ENCODE peak calls at places on chromosome 11, in ten cellular contexts. One of them, this sample, is unnamed.

GRCh38 chr11:17506942-17507341 is 30.3 kb upstream of the ABCC8 start:
- DNase-seq in body of pancreas: no peak
- DNase-seq in lower leg skin: no peak
- DNase-seq in CD8-positive, alpha-beta memory T cell: no peak
- DNase-seq in CD4-positive, alpha-beta memory T cell: no peak
- DNase-seq in aorta: no peak
- DNase-seq in A673: no peak
- DNase-seq in HFF-Myc: no peak
- DNase-seq in cardiac fibroblast: no peak
- DNase-seq in iPS DF 6.9: no peak
- DNase-seq in this sample: no peak

GRCh38 chr11:1158681-1159525 is 1.1 kb downstream of the MUC5AC start:
- DNase-seq in body of pancreas: no peak
- DNase-seq in lower leg skin: no peak
- DNase-seq in CD8-positive, alpha-beta memory T cell: no peak
- DNase-seq in CD4-positive, alpha-beta memory T cell: no peak
- DNase-seq in aorta: peak
- DNase-seq in A673: no peak
- DNase-seq in HFF-Myc: no peak
- DNase-seq in cardiac fibroblast: no peak
- DNase-seq in iPS DF 6.9: no peak
- DNase-seq in this sample: no peak

GRCh38 chr11:73359341-73359740 is 16.9 kb upstream of the RELT start:
- DNase-seq in body of pancreas: peak
- DNase-seq in lower leg skin: no peak
- DNase-seq in CD8-positive, alpha-beta memory T cell: no peak
- DNase-seq in CD4-positive, alpha-beta memory T cell: no peak
- DNase-seq in aorta: no peak
- DNase-seq in A673: no peak
- DNase-seq in HFF-Myc: no peak
- DNase-seq in cardiac fibroblast: peak
- DNase-seq in iPS DF 6.9: no peak
- DNase-seq in this sample: no peak

GRCh38 chr11:46659908-46660307 is 40.5 kb downstream of the ARHGAP1 start:
- DNase-seq in body of pancreas: no peak
- DNase-seq in lower leg skin: no peak
- DNase-seq in CD8-positive, alpha-beta memory T cell: no peak
- DNase-seq in CD4-positive, alpha-beta memory T cell: no peak
- DNase-seq in aorta: no peak
- DNase-seq in A673: no peak
- DNase-seq in HFF-Myc: no peak
- DNase-seq in cardiac fibroblast: peak
- DNase-seq in iPS DF 6.9: no peak
- DNase-seq in this sample: peak

GRCh38 chr11:119942021-119942420 is 195.9 kb downstream of the TRIM29 start:
- DNase-seq in body of pancreas: no peak
- DNase-seq in lower leg skin: no peak
- DNase-seq in CD8-positive, alpha-beta memory T cell: no peak
- DNase-seq in CD4-positive, alpha-beta memory T cell: no peak
- DNase-seq in aorta: no peak
- DNase-seq in A673: no peak
- DNase-seq in HFF-Myc: no peak
- DNase-seq in cardiac fibroblast: no peak
- DNase-seq in iPS DF 6.9: no peak
- DNase-seq in this sample: no peak

GRCh38 chr11:61639816-61640443 is 40.3 kb upstream of the DAGLA start:
- DNase-seq in body of pancreas: no peak
- DNase-seq in lower leg skin: no peak
- DNase-seq in CD8-positive, alpha-beta memory T cell: no peak
- DNase-seq in CD4-positive, alpha-beta memory T cell: no peak
- DNase-seq in aorta: no peak
- DNase-seq in A673: no peak
- DNase-seq in HFF-Myc: no peak
- DNase-seq in cardiac fibroblast: peak
- DNase-seq in iPS DF 6.9: no peak
- DNase-seq in this sample: peak

GRCh38 chr11:70694371-70694770 is 296.0 kb downstream of the CTTN start:
- DNase-seq in body of pancreas: no peak
- DNase-seq in lower leg skin: no peak
- DNase-seq in CD8-positive, alpha-beta memory T cell: no peak
- DNase-seq in CD4-positive, alpha-beta memory T cell: no peak
- DNase-seq in aorta: no peak
- DNase-seq in A673: no peak
- DNase-seq in HFF-Myc: no peak
- DNase-seq in cardiac fibroblast: no peak
- DNase-seq in iPS DF 6.9: no peak
- DNase-seq in this sample: no peak

GRCh38 chr11:109071712-109072524 is 350.1 kb upstream of the C11orf87 start:
- DNase-seq in body of pancreas: peak
- DNase-seq in lower leg skin: peak
- DNase-seq in CD8-positive, alpha-beta memory T cell: no peak
- DNase-seq in CD4-positive, alpha-beta memory T cell: no peak
- DNase-seq in aorta: no peak
- DNase-seq in A673: no peak
- DNase-seq in HFF-Myc: no peak
- DNase-seq in cardiac fibroblast: peak
- DNase-seq in iPS DF 6.9: no peak
- DNase-seq in this sample: peak

GRCh38 chr11:67370351-67371076 is 2.9 kb downstream of the CLCF1 start:
- DNase-seq in body of pancreas: no peak
- DNase-seq in lower leg skin: no peak
- DNase-seq in CD8-positive, alpha-beta memory T cell: no peak
- DNase-seq in CD4-positive, alpha-beta memory T cell: no peak
- DNase-seq in aorta: no peak
- DNase-seq in A673: no peak
- DNase-seq in HFF-Myc: no peak
- DNase-seq in cardiac fibroblast: peak
- DNase-seq in iPS DF 6.9: no peak
- DNase-seq in this sample: no peak

GRCh38 chr11:67372232-67372992 is 986 bp downstream of the CLCF1 start:
- DNase-seq in body of pancreas: peak
- DNase-seq in lower leg skin: no peak
- DNase-seq in CD8-positive, alpha-beta memory T cell: no peak
- DNase-seq in CD4-positive, alpha-beta memory T cell: no peak
- DNase-seq in aorta: no peak
- DNase-seq in A673: no peak
- DNase-seq in HFF-Myc: no peak
- DNase-seq in cardiac fibroblast: no peak
- DNase-seq in iPS DF 6.9: no peak
- DNase-seq in this sample: no peak

GRCh38 chr11:67371549-67372231 is 1.7 kb downstream of the CLCF1 start:
- DNase-seq in body of pancreas: peak
- DNase-seq in lower leg skin: no peak
- DNase-seq in CD8-positive, alpha-beta memory T cell: no peak
- DNase-seq in CD4-positive, alpha-beta memory T cell: no peak
- DNase-seq in aorta: no peak
- DNase-seq in A673: peak
- DNase-seq in HFF-Myc: no peak
- DNase-seq in cardiac fibroblast: peak
- DNase-seq in iPS DF 6.9: no peak
- DNase-seq in this sample: peak

GRCh38 chr11:67369801-67370284 is 3.6 kb downstream of the CLCF1 start:
- DNase-seq in body of pancreas: no peak
- DNase-seq in lower leg skin: no peak
- DNase-seq in CD8-positive, alpha-beta memory T cell: no peak
- DNase-seq in CD4-positive, alpha-beta memory T cell: no peak
- DNase-seq in aorta: no peak
- DNase-seq in A673: no peak
- DNase-seq in HFF-Myc: no peak
- DNase-seq in cardiac fibroblast: peak
- DNase-seq in iPS DF 6.9: no peak
- DNase-seq in this sample: peak

GRCh38 chr11:67371199-67371548 is 2.2 kb downstream of the CLCF1 start:
- DNase-seq in body of pancreas: no peak
- DNase-seq in lower leg skin: no peak
- DNase-seq in CD8-positive, alpha-beta memory T cell: no peak
- DNase-seq in CD4-positive, alpha-beta memory T cell: no peak
- DNase-seq in aorta: no peak
- DNase-seq in A673: no peak
- DNase-seq in HFF-Myc: no peak
- DNase-seq in cardiac fibroblast: no peak
- DNase-seq in iPS DF 6.9: no peak
- DNase-seq in this sample: no peak
- H3K4me3 ChIP-seq in body of pancreas: no peak
- H3K4me3 ChIP-seq in lower leg skin: no peak
- H3K4me3 ChIP-seq in CD8-positive, alpha-beta memory T cell: peak
- H3K4me3 ChIP-seq in CD4-positive, alpha-beta memory T cell: no peak
- H3K4me3 ChIP-seq in aorta: no peak
- H3K4me3 ChIP-seq in A673: no peak
- H3K4me3 ChIP-seq in HFF-Myc: peak
- H3K4me3 ChIP-seq in cardiac fibroblast: peak
- H3K4me3 ChIP-seq in iPS DF 6.9: no peak
- H3K4me3 ChIP-seq in this sample: no peak

GRCh38 chr11:118342503-118343161 is at the start of gene CD3D:
- DNase-seq in body of pancreas: no peak
- DNase-seq in lower leg skin: no peak
- DNase-seq in CD8-positive, alpha-beta memory T cell: peak
- DNase-seq in CD4-positive, alpha-beta memory T cell: peak
- DNase-seq in aorta: no peak
- DNase-seq in A673: no peak
- DNase-seq in HFF-Myc: no peak
- DNase-seq in cardiac fibroblast: no peak
- DNase-seq in iPS DF 6.9: no peak
- DNase-seq in this sample: no peak

GRCh38 chr11:118343248-118343647 is 743 bp upstream of the CD3D start:
- DNase-seq in body of pancreas: no peak
- DNase-seq in lower leg skin: no peak
- DNase-seq in CD8-positive, alpha-beta memory T cell: no peak
- DNase-seq in CD4-positive, alpha-beta memory T cell: no peak
- DNase-seq in aorta: no peak
- DNase-seq in A673: no peak
- DNase-seq in HFF-Myc: no peak
- DNase-seq in cardiac fibroblast: no peak
- DNase-seq in iPS DF 6.9: no peak
- DNase-seq in this sample: no peak

GRCh38 chr11:118343981-118344521 is at the start of gene CD3G:
- DNase-seq in body of pancreas: no peak
- DNase-seq in lower leg skin: no peak
- DNase-seq in CD8-positive, alpha-beta memory T cell: peak
- DNase-seq in CD4-positive, alpha-beta memory T cell: peak
- DNase-seq in aorta: no peak
- DNase-seq in A673: no peak
- DNase-seq in HFF-Myc: no peak
- DNase-seq in cardiac fibroblast: no peak
- DNase-seq in iPS DF 6.9: no peak
- DNase-seq in this sample: no peak

GRCh38 chr11:118340437-118340836 is 2.1 kb downstream of the CD3D start:
- DNase-seq in body of pancreas: no peak
- DNase-seq in lower leg skin: no peak
- DNase-seq in CD8-positive, alpha-beta memory T cell: no peak
- DNase-seq in CD4-positive, alpha-beta memory T cell: no peak
- DNase-seq in aorta: no peak
- DNase-seq in A673: no peak
- DNase-seq in HFF-Myc: no peak
- DNase-seq in cardiac fibroblast: no peak
- DNase-seq in iPS DF 6.9: no peak
- DNase-seq in this sample: no peak

DNA sequence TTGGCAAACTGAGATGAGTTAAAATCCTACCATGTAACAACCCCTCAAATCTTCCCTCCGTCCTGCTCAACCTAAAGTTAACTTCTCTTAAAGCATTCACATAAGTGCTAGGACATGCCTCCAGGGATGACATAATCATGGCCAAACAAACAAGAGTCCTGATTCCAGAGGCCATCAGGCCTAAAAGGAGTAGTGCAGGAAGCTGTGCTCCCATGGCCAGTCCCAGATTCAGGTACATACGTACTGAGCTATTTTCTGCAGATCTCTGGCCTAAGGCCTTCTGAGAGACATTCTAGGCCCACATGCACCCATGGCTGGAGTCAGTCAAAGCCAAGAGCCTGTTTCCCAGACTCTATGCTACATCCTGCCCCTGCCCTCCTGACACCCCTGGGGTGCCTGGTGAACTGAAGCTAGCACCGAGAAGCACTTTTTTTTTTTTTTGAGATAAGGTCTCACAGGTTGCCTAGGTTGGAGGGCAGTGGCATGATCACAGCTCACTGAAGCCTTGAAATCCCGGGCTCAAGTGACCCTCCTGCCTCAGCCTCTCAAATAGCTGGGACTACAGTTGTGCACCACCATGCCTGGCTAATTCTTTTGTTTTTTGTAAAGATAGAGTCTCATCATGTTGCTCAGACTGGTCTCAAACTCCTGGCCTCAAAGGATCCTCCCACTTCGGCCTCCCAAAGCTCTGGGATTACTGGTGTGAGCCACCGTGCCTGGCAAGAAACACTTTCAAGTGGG is 586 bp downstream of the CD3D start:
- DNase-seq in body of pancreas: no peak
- DNase-seq in lower leg skin: no peak
- DNase-seq in CD8-positive, alpha-beta memory T cell: no peak
- DNase-seq in CD4-positive, alpha-beta memory T cell: peak
- DNase-seq in aorta: no peak
- DNase-seq in A673: no peak
- DNase-seq in HFF-Myc: no peak
- DNase-seq in cardiac fibroblast: no peak
- DNase-seq in iPS DF 6.9: no peak
- DNase-seq in this sample: no peak
- H3K4me3 ChIP-seq in body of pancreas: no peak
- H3K4me3 ChIP-seq in lower leg skin: no peak
- H3K4me3 ChIP-seq in CD8-positive, alpha-beta memory T cell: peak
- H3K4me3 ChIP-seq in CD4-positive, alpha-beta memory T cell: peak
- H3K4me3 ChIP-seq in aorta: no peak
- H3K4me3 ChIP-seq in A673: no peak
- H3K4me3 ChIP-seq in HFF-Myc: no peak
- H3K4me3 ChIP-seq in cardiac fibroblast: no peak
- H3K4me3 ChIP-seq in iPS DF 6.9: no peak
- H3K4me3 ChIP-seq in this sample: no peak

GRCh38 chr11:64893194-64894069 is 15.0 kb upstream of the EHD1 start:
- DNase-seq in body of pancreas: peak
- DNase-seq in lower leg skin: no peak
- DNase-seq in CD8-positive, alpha-beta memory T cell: no peak
- DNase-seq in CD4-positive, alpha-beta memory T cell: no peak
- DNase-seq in aorta: no peak
- DNase-seq in A673: no peak
- DNase-seq in HFF-Myc: no peak
- DNase-seq in cardiac fibroblast: no peak
- DNase-seq in iPS DF 6.9: no peak
- DNase-seq in this sample: no peak
- H3K4me3 ChIP-seq in body of pancreas: peak
- H3K4me3 ChIP-seq in lower leg skin: no peak
- H3K4me3 ChIP-seq in CD8-positive, alpha-beta memory T cell: no peak
- H3K4me3 ChIP-seq in CD4-positive, alpha-beta memory T cell: no peak
- H3K4me3 ChIP-seq in aorta: no peak
- H3K4me3 ChIP-seq in A673: no peak
- H3K4me3 ChIP-seq in HFF-Myc: no peak
- H3K4me3 ChIP-seq in cardiac fibroblast: no peak
- H3K4me3 ChIP-seq in iPS DF 6.9: no peak
- H3K4me3 ChIP-seq in this sample: no peak

GRCh38 chr11:79436911-79437273 is 3.9 kb downstream of the TENM4 start:
- DNase-seq in body of pancreas: no peak
- DNase-seq in lower leg skin: no peak
- DNase-seq in CD8-positive, alpha-beta memory T cell: no peak
- DNase-seq in CD4-positive, alpha-beta memory T cell: no peak
- DNase-seq in aorta: no peak
- DNase-seq in A673: no peak
- DNase-seq in HFF-Myc: no peak
- DNase-seq in cardiac fibroblast: no peak
- DNase-seq in iPS DF 6.9: no peak
- DNase-seq in this sample: no peak
- H3K4me3 ChIP-seq in body of pancreas: no peak
- H3K4me3 ChIP-seq in lower leg skin: no peak
- H3K4me3 ChIP-seq in CD8-positive, alpha-beta memory T cell: no peak
- H3K4me3 ChIP-seq in CD4-positive, alpha-beta memory T cell: no peak
- H3K4me3 ChIP-seq in aorta: no peak
- H3K4me3 ChIP-seq in A673: peak
- H3K4me3 ChIP-seq in HFF-Myc: peak
- H3K4me3 ChIP-seq in cardiac fibroblast: peak
- H3K4me3 ChIP-seq in iPS DF 6.9: peak
- H3K4me3 ChIP-seq in this sample: peak